ENCODE peak calls at places on chromosomes 1 and 21, in eight cellular contexts. Z is right cardiac atrium, A is cardiac fibroblast, Y is epithelial cell of esophagus, E is heart left ventricle, D is body of pancreas, B is left ventricle myocardium inferior, W is brain microvascular endothelial cell. U is an unnamed sample.

GRCh38 chr21:41745026-41745820 is 21.6 kb downstream of the RIPK4 start:
- DNase-seq in D (no peak), Y (no peak), W (no peak), Z (no peak), A (no peak), E (no peak), B (no peak), U (no peak)

GRCh38 chr1:12052008-12052573 is 11.0 kb upstream of the TNFRSF8 start:
- DNase-seq in B (peak; percentile 45), D (peak; percentile 50), W (peak; percentile 73), A (peak; percentile 87), E (peak; percentile 77), Y (peak; percentile 83), Z (peak; percentile 65), U (peak; percentile 65)

GRCh38 chr21:17613242-17613676 is 558 bp upstream of the BTG3 start:
- DNase-seq in W (no peak), D (peak; percentile 16), Z (peak; percentile 60), E (peak; percentile 68), A (peak; percentile 20), B (no peak), Y (no peak), U (no peak)

GRCh38 chr1:4733446-4734175 is 79.2 kb downstream of the AJAP1 start:
- DNase-seq in E (peak; percentile 51), B (no peak), D (no peak), W (no peak), A (no peak), Y (no peak), Z (no peak), U (no peak)

GRCh38 chr21:26124421-26124833 is 46.1 kb downstream of the APP start:
- DNase-seq in E (no peak), Y (peak; percentile 68), A (peak; percentile 45), Z (no peak), B (no peak), D (no peak), W (peak; percentile 60), U (no peak)

GRCh38 chr1:38217316-38217715 is 170.7 kb upstream of the POU3F1 start:
- DNase-seq in Y (no peak), B (peak; percentile 25), Z (no peak), E (no peak), A (no peak), W (no peak), D (no peak), U (no peak)

GRCh38 chr1:221527886-221528634 is 213.8 kb downstream of the DUSP10 start:
- DNase-seq in Y (no peak), D (no peak), W (no peak), E (no peak), Z (no peak), B (no peak), A (no peak), U (no peak)

GRCh38 chr1:64865105-64865757 is 101.1 kb downstream of the JAK1 start:
- DNase-seq in Z (no peak), B (no peak), W (no peak), E (no peak), A (no peak), Y (no peak), D (no peak), U (no peak)

GRCh38 chr1:116949213-116949985 is 39.7 kb downstream of the PTGFRN start:
- DNase-seq in A (no peak), W (no peak), Z (no peak), E (no peak), Y (no peak), D (no peak), B (no peak), U (no peak)

GRCh38 chr21:39956586-39956985 is 89.3 kb downstream of the PCP4 start:
- DNase-seq in B (no peak), Z (no peak), Y (no peak), A (no peak), W (no peak), E (no peak), D (no peak), U (no peak)

GRCh38 chr1:110067957-110068645 is 2.4 kb downstream of the ALX3 start:
- DNase-seq in Y (no peak), D (no peak), B (no peak), A (no peak), E (no peak), W (no peak), Z (no peak), U (no peak)

DNA sequence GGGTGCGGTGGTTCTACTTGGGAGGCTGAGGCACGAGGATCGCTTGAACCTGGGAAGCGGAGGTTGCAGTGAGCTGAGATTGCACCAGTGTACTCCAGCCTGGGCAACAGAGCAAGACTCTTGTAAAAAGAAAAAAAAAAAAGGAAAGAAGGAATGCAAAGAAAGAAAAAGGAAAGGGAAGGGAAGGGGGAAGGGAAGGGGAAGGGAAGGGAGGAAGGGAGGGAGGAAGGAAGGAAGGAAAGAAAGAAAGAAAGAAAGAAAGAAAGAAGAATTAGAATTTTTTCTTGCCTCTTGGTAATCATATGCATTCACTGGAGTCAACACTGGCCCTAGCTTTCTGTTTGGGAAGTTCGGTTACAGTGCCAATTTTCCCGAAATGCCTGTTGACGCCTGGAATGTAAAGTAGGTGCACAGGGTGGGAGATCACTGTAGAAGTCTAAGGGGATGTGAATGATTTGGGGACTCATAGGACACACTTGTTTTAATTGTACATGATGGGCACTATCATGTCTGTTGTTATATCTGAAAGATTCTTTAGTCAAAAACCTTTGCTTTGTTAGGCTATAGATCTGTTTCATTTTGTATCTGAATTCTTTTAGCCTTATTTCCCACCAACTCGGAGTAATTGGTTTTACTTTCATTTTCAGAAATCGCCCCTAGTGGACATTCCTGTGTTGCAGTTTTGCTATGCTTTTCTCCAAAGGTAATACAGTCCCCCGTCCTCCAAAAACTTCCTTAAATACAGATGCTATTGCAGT is 59.8 kb upstream of the MORC3 start:
- DNase-seq in A (peak; percentile 80), B (no peak), Z (no peak), D (peak; percentile 74), E (no peak), W (peak; percentile 66), Y (peak; percentile 68), U (no peak)
- H3K4me3 ChIP-seq in A (peak overlapping the region; percentile 48), B (peak overlapping the region; percentile 61), Z (peak overlapping the region; percentile 70), D (no peak overlapping the region), E (peak overlapping the region; percentile 56), W (peak overlapping the region; percentile 61), Y (peak overlapping the region; percentile 46), U (peak overlapping the region; percentile 27)

GRCh38 chr21:43919871-43920801 is 55.1 kb downstream of the AGPAT3 start:
- DNase-seq in Z (no peak), Y (no peak), A (no peak), D (no peak), B (peak; percentile 10), E (peak; percentile 33), W (no peak), U (no peak)

GRCh38 chr21:43922949-43923348 is 57.9 kb downstream of the AGPAT3 start:
- DNase-seq in A (no peak), W (no peak), Y (no peak), B (no peak), D (no peak), E (peak; percentile 58), Z (no peak), U (no peak)

GRCh38 chr21:43921979-43922945 is 57.2 kb downstream of the AGPAT3 start:
- DNase-seq in Z (no peak), Y (no peak), D (no peak), B (peak; percentile 12), W (peak; percentile 4), A (peak; percentile 57), E (peak; percentile 37), U (peak; percentile 61)

GRCh38 chr21:43923391-43923790 is 58.4 kb downstream of the AGPAT3 start:
- DNase-seq in D (peak; percentile 25), A (peak; percentile 21), E (no peak), B (no peak), Z (no peak), Y (no peak), W (no peak), U (no peak)

DNA sequence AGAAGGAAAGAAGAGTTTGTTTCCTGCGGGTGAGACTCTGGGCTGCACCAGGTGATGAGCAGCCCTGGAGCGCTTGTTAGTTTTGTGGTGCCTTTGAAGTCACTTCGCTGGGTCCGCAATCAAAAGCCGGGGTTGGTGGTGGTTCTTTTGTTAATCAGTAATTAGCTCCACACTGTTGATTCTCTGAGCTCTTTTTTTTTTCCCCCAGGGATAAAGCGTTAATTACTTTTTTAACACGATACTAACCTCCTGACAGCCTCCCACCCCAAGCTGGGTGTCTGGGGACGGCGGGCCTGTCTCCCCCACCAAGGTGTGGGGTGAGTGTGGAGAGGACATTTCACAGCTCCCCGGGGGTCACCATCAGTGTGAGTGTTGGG is 56.6 kb downstream of the AGPAT3 start:
- DNase-seq in Z (no peak), Y (no peak), E (peak; percentile 27), D (no peak), W (no peak), A (no peak), B (peak; percentile 9), U (no peak)
- H3K4me3 ChIP-seq in Z (no peak overlapping the region), Y (no peak overlapping the region), E (no peak overlapping the region), D (no peak overlapping the region), W (no peak overlapping the region), A (no peak overlapping the region), B (no peak overlapping the region), U (no peak overlapping the region)

GRCh38 chr1:43053040-43053439 is 94.4 kb upstream of the SLC2A1 start:
- DNase-seq in A (no peak), Y (no peak), W (no peak), Z (no peak), D (no peak), E (no peak), B (no peak), U (no peak)
- H3K4me3 ChIP-seq in A (no peak overlapping the region), Y (no peak overlapping the region), W (no peak overlapping the region), Z (no peak overlapping the region), D (no peak overlapping the region), E (no peak overlapping the region), B (no peak overlapping the region), U (no peak overlapping the region)

GRCh38 chr21:35196128-35196527 is 147.0 kb upstream of the RUNX1 start:
- DNase-seq in E (no peak), Z (no peak), A (no peak), W (no peak), Y (no peak), B (no peak), D (no peak), U (no peak)
- H3K4me3 ChIP-seq in E (no peak overlapping the region), Z (no peak overlapping the region), A (no peak overlapping the region), W (no peak overlapping the region), Y (no peak overlapping the region), B (no peak overlapping the region), D (no peak overlapping the region), U (no peak overlapping the region)

GRCh38 chr1:156075775-156076204 is 6.5 kb downstream of the MEX3A start:
- DNase-seq in E (peak; percentile 2), W (no peak), A (no peak), D (no peak), Y (no peak), Z (no peak), B (no peak), U (no peak)
- H3K4me3 ChIP-seq in E (peak overlapping the region; percentile 55), W (no peak overlapping the region), A (no peak overlapping the region), D (no peak overlapping the region), Y (no peak overlapping the region), Z (no peak overlapping the region), B (peak overlapping the region; percentile 68), U (no peak overlapping the region)

DNA sequence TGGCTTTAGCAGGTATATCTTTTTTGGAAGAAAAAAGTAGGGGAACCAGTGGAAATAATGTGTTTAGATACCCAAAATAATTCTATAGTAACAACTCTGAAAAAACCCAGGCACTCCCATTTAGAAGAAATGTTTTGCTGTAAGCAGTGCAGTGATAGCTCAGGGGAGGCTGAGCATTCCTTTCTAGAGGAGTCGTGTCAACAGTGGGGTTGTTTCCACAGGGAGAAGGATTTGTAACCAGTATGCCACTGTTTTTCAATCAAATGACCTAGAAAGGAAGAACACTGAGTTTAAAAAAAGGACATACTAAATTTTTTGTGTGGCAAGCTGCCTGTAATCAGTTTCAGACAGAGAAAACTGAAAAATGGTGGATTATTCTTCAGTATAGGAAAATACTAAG is 2.4 kb downstream of the PGD start:
- DNase-seq in E (no peak), D (no peak), Z (no peak), B (no peak), A (peak; percentile 27), W (no peak), Y (peak; percentile 35), U (no peak)
- H3K4me3 ChIP-seq in E (no peak overlapping the region), D (no peak overlapping the region), Z (no peak overlapping the region), B (no peak overlapping the region), A (no peak overlapping the region), W (no peak overlapping the region), Y (no peak overlapping the region), U (no peak overlapping the region)

U was measured in kidney epithelial cell.